ENCODE peak calls at places on chromosomes 2 and 18, in five cellular contexts. One of them, this sample, is unnamed.

GRCh38 chr2:166249318-166249717 is 121.5 kb upstream of the SCN1A start:
- DNase-seq in activated CD8-positive, alpha-beta memory T cell treated with anti-CD3 and anti-CD28 coated beads for 4 hours: no peak
- DNase-seq in MCF 10A: no peak
- DNase-seq in M059J: no peak
- DNase-seq in NCI-H1092 treated with DMSO at 0.1 percent for 48 hours: no peak
- DNase-seq in this sample: no peak

GRCh38 chr2:144354953-144355352 is 165.0 kb downstream of the ZEB2 start:
- DNase-seq in NCI-H1092 treated with DMSO at 0.1 percent for 48 hours: no peak
- DNase-seq in M059J: peak
- DNase-seq in activated CD8-positive, alpha-beta memory T cell treated with anti-CD3 and anti-CD28 coated beads for 4 hours: no peak
- DNase-seq in MCF 10A: peak
- DNase-seq in this sample: no peak

GRCh38 chr18:79578396-79579260 is 101.0 kb upstream of the CTDP1 start:
- DNase-seq in NCI-H1092 treated with DMSO at 0.1 percent for 48 hours: peak
- DNase-seq in M059J: no peak
- DNase-seq in activated CD8-positive, alpha-beta memory T cell treated with anti-CD3 and anti-CD28 coated beads for 4 hours: no peak
- DNase-seq in MCF 10A: no peak
- DNase-seq in this sample: no peak

GRCh38 chr2:205684871-205685313 is 2.6 kb downstream of the NRP2 start:
- DNase-seq in MCF 10A: peak
- DNase-seq in M059J: peak
- DNase-seq in activated CD8-positive, alpha-beta memory T cell treated with anti-CD3 and anti-CD28 coated beads for 4 hours: no peak
- DNase-seq in NCI-H1092 treated with DMSO at 0.1 percent for 48 hours: no peak
- DNase-seq in this sample: peak

GRCh38 chr2:20447437-20448245 is 767 bp downstream of the RHOB start:
- DNase-seq in M059J: peak
- DNase-seq in activated CD8-positive, alpha-beta memory T cell treated with anti-CD3 and anti-CD28 coated beads for 4 hours: no peak
- DNase-seq in MCF 10A: no peak
- DNase-seq in NCI-H1092 treated with DMSO at 0.1 percent for 48 hours: peak
- DNase-seq in this sample: peak

GRCh38 chr2:46615555-46616487 is 136.5 kb downstream of the TMEM247 start:
- DNase-seq in MCF 10A: peak
- DNase-seq in NCI-H1092 treated with DMSO at 0.1 percent for 48 hours: peak
- DNase-seq in activated CD8-positive, alpha-beta memory T cell treated with anti-CD3 and anti-CD28 coated beads for 4 hours: no peak
- DNase-seq in M059J: no peak
- DNase-seq in this sample: peak

GRCh38 chr18:74040459-74041332 is 106.9 kb downstream of the FBXO15 start:
- DNase-seq in activated CD8-positive, alpha-beta memory T cell treated with anti-CD3 and anti-CD28 coated beads for 4 hours: peak
- DNase-seq in MCF 10A: peak
- DNase-seq in NCI-H1092 treated with DMSO at 0.1 percent for 48 hours: no peak
- DNase-seq in M059J: peak
- DNase-seq in this sample: no peak

GRCh38 chr2:222904557-222905258 is 43.9 kb downstream of the ACSL3 start:
- DNase-seq in MCF 10A: no peak
- DNase-seq in M059J: peak
- DNase-seq in activated CD8-positive, alpha-beta memory T cell treated with anti-CD3 and anti-CD28 coated beads for 4 hours: no peak
- DNase-seq in NCI-H1092 treated with DMSO at 0.1 percent for 48 hours: no peak
- DNase-seq in this sample: no peak

GRCh38 chr2:28658369-28658768 is 93.3 kb upstream of the PPP1CB start:
- DNase-seq in activated CD8-positive, alpha-beta memory T cell treated with anti-CD3 and anti-CD28 coated beads for 4 hours: no peak
- DNase-seq in MCF 10A: peak
- DNase-seq in M059J: peak
- DNase-seq in NCI-H1092 treated with DMSO at 0.1 percent for 48 hours: no peak
- DNase-seq in this sample: no peak

GRCh38 chr18:26406854-26407517 is 141.4 kb downstream of the KCTD1 start:
- DNase-seq in activated CD8-positive, alpha-beta memory T cell treated with anti-CD3 and anti-CD28 coated beads for 4 hours: no peak
- DNase-seq in NCI-H1092 treated with DMSO at 0.1 percent for 48 hours: no peak
- DNase-seq in M059J: peak
- DNase-seq in MCF 10A: peak
- DNase-seq in this sample: no peak

GRCh38 chr18:30957086-30957485 is 85.5 kb downstream of the DSC3 start:
- DNase-seq in M059J: no peak
- DNase-seq in NCI-H1092 treated with DMSO at 0.1 percent for 48 hours: no peak
- DNase-seq in MCF 10A: no peak
- DNase-seq in activated CD8-positive, alpha-beta memory T cell treated with anti-CD3 and anti-CD28 coated beads for 4 hours: no peak
- DNase-seq in this sample: no peak